ENCODE peak calls at places on chromosomes 2 and 18, in four cellular contexts. E is K562, D is HepG2, P is GM12878. V is an unnamed sample.

GRCh38 chr18:67862069-67862468 is 345.5 kb upstream of the DSEL start:
- DNase-seq in E (no peak), D (no peak), P (no peak), V (no peak)

GRCh38 chr2:174035981-174036742 is 71.0 kb upstream of the SP3 start:
- DNase-seq in E (peak), D (no peak), P (no peak), V (no peak)

GRCh38 chr2:127577208-127577475 is 41.7 kb downstream of the MYO7B start:
- DNase-seq in E (no peak), D (no peak), P (no peak), V (no peak)

GRCh38 chr2:38740851-38741541 is 10.2 kb downstream of the SRSF7 start:
- DNase-seq in E (no peak), D (peak), P (no peak), V (no peak)

GRCh38 chr2:220068877-220069276 is 441.4 kb downstream of the SLC4A3 start:
- DNase-seq in E (no peak), D (no peak), P (no peak), V (no peak)

GRCh38 chr2:34806891-34807290 is 1207.8 kb upstream of the FAM98A start:
- DNase-seq in E (no peak), D (no peak), P (no peak), V (no peak)

GRCh38 chr2:16281451-16282330 is 341.3 kb downstream of the MYCN start:
- DNase-seq in E (peak), D (peak), P (no peak), V (peak)

GRCh38 chr2:108396845-108397244 is 19.1 kb downstream of the SULT1C4 start:
- DNase-seq in E (no peak), D (peak), P (no peak), V (peak)

GRCh38 chr2:202423139-202423538 is 47.0 kb downstream of the BMPR2 start:
- DNase-seq in E (no peak), D (no peak), P (no peak), V (no peak)

GRCh38 chr2:159140070-159140774 is 146.3 kb downstream of the WDSUB1 start:
- DNase-seq in E (no peak), D (no peak), P (no peak), V (no peak)

GRCh38 chr2:45105050-45105582 is 95.9 kb upstream of the SIX2 start:
- DNase-seq in E (no peak), D (no peak), P (no peak), V (no peak)

GRCh38 chr2:218368621-218369153 is 12.0 kb downstream of the CATIP start:
- DNase-seq in E (no peak), D (no peak), P (no peak), V (peak)

GRCh38 chr2:113138428-113139322 is 11.3 kb downstream of the IL1RN start:
- DNase-seq in E (peak), D (peak), P (peak), V (no peak)

DNA sequence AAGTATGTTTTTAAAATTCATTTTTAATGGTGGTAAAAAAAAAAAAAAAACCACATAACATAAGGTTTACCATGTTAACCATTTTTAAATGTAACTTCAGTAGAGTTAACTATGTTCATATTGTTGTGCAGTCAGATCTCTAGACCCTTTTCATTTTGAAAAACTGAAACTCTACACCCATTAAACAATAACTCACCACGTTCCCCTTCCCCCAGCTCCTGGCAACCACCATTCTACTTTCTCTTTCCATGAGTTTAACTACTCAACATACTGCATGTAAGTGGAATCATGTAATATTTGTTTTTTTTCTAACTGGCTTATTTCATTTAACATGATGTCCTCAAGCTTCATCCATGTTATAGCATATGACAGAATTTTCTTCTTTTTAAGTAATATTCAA is 90.8 kb downstream of the SPTBN1 start:
- DNase-seq in E (no peak), D (no peak), P (no peak), V (no peak)
- TF ChIP-seq CBFB in E (no peak), D (no peak), P (no peak), V (no peak)

GRCh38 chr2:72989770-72990556 is 72.6 kb downstream of the EMX1 start:
- DNase-seq in E (no peak), D (no peak), P (no peak), V (no peak)
- TF ChIP-seq CREM in E (no peak), D (no peak), P (no peak), V (no peak)

GRCh38 chr2:43491070-43491639 is 104.7 kb downstream of the THADA start:
- DNase-seq in E (no peak), D (no peak), P (no peak), V (no peak)
- TF ChIP-seq CBFB in E (no peak), D (no peak), P (no peak), V (no peak)

DNA sequence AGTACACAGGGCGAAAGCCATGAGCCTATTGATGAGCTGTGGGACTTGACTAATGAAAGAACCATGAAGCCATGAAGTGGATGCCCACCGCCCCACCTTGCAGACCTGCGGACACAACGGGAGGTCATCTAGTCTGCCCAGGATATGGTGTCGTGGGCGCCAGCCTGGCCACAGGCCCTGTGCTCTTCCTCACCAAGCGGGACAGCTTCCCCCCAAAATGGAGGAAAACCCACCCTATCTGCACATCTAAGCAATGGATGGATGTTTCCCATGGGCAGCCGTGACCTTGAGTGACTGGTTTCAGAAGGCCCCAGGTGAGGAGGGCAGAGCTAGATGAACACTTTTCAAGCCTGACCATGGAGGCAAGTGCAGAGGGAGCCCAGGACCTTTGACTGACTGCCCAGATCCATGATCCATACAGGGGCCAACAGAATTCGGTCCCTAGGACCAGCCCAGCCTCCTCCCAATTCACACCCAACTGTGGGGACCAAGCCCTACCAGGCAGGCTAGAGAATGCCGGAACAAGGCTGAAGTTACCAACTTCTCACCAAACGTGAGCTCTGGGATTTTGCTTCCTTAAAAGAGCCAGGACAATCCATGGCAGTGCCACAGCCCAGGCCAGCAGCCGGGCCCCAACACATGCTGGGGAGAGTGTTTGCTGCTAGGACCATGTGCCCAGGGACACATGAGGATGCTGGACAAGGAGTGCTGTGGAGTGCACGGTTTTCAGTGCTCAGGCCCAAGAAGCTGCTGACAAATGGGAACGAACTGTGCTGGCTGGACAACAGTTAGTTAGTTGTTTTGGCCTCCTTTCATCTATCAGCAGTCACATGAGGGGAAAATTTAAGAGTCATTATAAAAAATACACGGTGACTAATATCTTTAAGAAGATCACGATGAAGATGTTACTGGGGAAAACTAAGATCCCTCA is 249.4 kb downstream of the HDAC4 start:
- DNase-seq in E (no peak), D (no peak), P (no peak), V (no peak)
- TF ChIP-seq CREM in E (no peak), D (no peak), P (no peak), V (no peak)

GRCh38 chr2:65017335-65017734 is 28.1 kb downstream of the SLC1A4 start:
- DNase-seq in E (no peak), D (no peak), P (no peak), V (no peak)
- TF ChIP-seq CBFB in E (no peak), D (no peak), P (no peak), V (no peak)

GRCh38 chr2:104337869-104338268 is 516.0 kb upstream of the POU3F3 start:
- DNase-seq in E (no peak), D (no peak), P (no peak), V (no peak)

GRCh38 chr2:104332733-104333132 is 521.2 kb upstream of the POU3F3 start:
- DNase-seq in E (no peak), D (no peak), P (no peak), V (no peak)
- TF ChIP-seq CREM in E (no peak), D (no peak), P (no peak), V (no peak)

GRCh38 chr2:130916438-130916705 is 79.7 kb downstream of the ARHGEF4 start:
- DNase-seq in E (no peak), D (no peak), P (no peak), V (peak)

GRCh38 chr2:130918421-130918820 is 81.7 kb downstream of the ARHGEF4 start:
- DNase-seq in E (no peak), D (no peak), P (no peak), V (peak)

GRCh38 chr2:130917006-130917688 is 80.4 kb downstream of the ARHGEF4 start:
- DNase-seq in E (no peak), D (no peak), P (no peak), V (no peak)

GRCh38 chr2:130922417-130922816 is 85.7 kb downstream of the ARHGEF4 start:
- DNase-seq in E (no peak), D (no peak), P (no peak), V (no peak)

DNA sequence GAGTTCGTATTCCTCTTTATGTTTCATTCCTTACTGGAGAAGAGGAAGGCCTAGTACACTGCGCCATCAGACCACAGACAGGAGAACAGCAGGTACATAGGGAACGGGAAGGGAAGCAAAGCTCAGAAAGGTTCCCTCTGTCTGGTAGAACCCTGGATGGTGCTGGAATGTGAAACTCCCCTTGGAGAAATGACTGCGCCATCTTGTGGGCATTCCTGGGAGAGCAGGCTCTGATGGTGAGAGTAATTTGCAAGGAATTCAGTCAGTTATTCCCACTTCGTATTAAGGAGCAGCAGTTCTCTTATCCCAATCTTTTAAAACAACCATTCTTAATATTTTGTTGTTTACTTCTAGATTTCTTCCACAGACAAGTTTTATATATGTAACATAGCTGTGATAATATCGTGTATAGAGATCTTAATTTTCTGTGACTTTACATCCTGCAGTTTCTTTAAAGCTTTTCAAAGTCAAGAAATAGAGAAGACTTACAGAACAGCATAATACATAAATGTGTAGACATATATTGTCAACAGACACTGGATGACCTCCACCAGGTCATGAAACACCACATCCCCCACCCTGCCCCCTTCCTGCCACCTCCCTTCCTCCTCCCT is 83.8 kb downstream of the ARHGEF4 start:
- DNase-seq in E (peak), D (peak), P (peak), V (peak)
- TF ChIP-seq CBFB in E (no peak), D (no peak), P (no peak), V (no peak)

DNA sequence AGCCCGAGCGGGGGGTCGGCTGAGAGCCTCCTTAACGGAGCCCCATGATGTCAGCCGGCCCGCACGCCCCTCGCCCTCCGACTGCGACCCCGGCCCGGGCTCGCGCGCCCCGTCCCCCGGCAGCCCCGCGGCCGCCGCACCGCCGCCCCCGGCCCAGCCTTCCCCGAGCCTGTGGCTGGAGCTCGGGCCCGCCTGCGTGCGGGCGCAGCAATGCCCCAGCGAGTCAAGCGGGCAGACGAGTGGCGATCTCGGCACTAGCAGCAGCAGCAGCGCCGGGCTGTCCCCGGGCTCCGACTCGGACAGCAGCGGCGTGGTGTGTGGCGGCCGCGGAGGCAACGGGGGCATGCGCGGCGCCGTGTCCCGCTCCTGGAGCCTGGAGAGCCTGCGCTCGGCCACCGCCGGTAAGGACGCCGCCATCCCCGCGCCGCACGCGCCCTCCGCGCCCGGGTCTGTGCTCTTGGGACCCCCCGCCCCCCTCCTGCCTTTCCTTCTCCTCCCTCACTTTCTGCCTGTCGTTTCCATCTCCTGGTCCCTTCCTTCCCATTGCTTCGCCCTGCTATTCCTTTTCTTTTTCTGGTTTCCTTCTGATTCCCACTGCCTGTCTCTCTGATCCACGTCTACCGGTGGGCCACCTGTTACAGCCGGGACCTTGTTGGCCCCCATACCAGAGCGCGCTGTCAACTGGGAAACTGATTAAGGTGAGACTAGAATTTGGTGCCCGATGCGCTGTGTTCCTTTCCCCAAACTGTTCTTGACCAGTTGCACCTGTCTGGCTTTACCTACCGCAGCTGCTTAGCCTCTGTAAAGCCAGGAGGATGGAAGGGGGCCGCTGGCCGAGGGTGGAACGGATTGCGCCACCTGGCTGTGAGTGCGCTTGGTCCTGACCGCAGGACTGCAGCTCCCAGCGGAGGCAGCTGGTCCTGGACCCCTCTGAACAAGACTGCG is 127.4 kb downstream of the ARHGEF4 start:
- DNase-seq in E (peak), D (no peak), P (no peak), V (peak)
- TF ChIP-seq CREM in E (no peak), D (no peak), P (no peak), V (no peak)

V was measured in WTC11.